ENCODE peak calls at places on chromosomes 12 and 14, in eight cellular contexts. One of them, this sample, is unnamed.

GRCh38 chr12:108980831-108981618 is 39.8 kb downstream of the SVOP start:
- DNase-seq in neuronal stem cell: no peak
- DNase-seq in GM12878: no peak
- DNase-seq in MM.1S: no peak
- DNase-seq in HepG2: no peak
- DNase-seq in GM23248: peak; percentile 50
- DNase-seq in neural progenitor cell: no peak
- DNase-seq in DND-41: no peak
- DNase-seq in this sample: no peak

GRCh38 chr12:101885912-101886561 is 8.7 kb downstream of the DRAM1 start:
- DNase-seq in neuronal stem cell: no peak
- DNase-seq in GM12878: no peak
- DNase-seq in MM.1S: no peak
- DNase-seq in HepG2: no peak
- DNase-seq in GM23248: no peak
- DNase-seq in neural progenitor cell: no peak
- DNase-seq in DND-41: no peak
- DNase-seq in this sample: no peak

GRCh38 chr14:79186523-79186922 is 1016.4 kb downstream of the NRXN3 start:
- DNase-seq in neuronal stem cell: no peak
- DNase-seq in GM12878: no peak
- DNase-seq in MM.1S: no peak
- DNase-seq in HepG2: no peak
- DNase-seq in GM23248: no peak
- DNase-seq in neural progenitor cell: no peak
- DNase-seq in DND-41: no peak
- DNase-seq in this sample: no peak

GRCh38 chr12:1815814-1816729 is 4.3 kb upstream of the LRTM2 start:
- DNase-seq in neuronal stem cell: no peak
- DNase-seq in GM12878: no peak
- DNase-seq in MM.1S: no peak
- DNase-seq in HepG2: peak; percentile 48
- DNase-seq in GM23248: peak; percentile 16
- DNase-seq in neural progenitor cell: no peak
- DNase-seq in DND-41: no peak
- DNase-seq in this sample: no peak

GRCh38 chr14:59918824-59919581 is 941 bp upstream of the LRRC9 start:
- DNase-seq in neuronal stem cell: peak; percentile 14
- DNase-seq in GM12878: no peak
- DNase-seq in MM.1S: no peak
- DNase-seq in HepG2: peak; percentile 32
- DNase-seq in GM23248: peak; percentile 60
- DNase-seq in neural progenitor cell: peak; percentile 48
- DNase-seq in DND-41: no peak
- DNase-seq in this sample: no peak

GRCh38 chr12:6724409-6724797 is 557 bp downstream of the COPS7A start:
- DNase-seq in neuronal stem cell: no peak
- DNase-seq in GM12878: no peak
- DNase-seq in MM.1S: peak; percentile 51
- DNase-seq in HepG2: peak; percentile 20
- DNase-seq in GM23248: peak; percentile 52
- DNase-seq in neural progenitor cell: no peak
- DNase-seq in DND-41: peak; percentile 48
- DNase-seq in this sample: no peak

GRCh38 chr14:93430889-93431670 is at the start of gene UNC79:
- DNase-seq in neuronal stem cell: peak; percentile 61
- DNase-seq in GM12878: no peak
- DNase-seq in MM.1S: no peak
- DNase-seq in HepG2: no peak
- DNase-seq in GM23248: peak; percentile 40
- DNase-seq in neural progenitor cell: peak; percentile 85
- DNase-seq in DND-41: peak; percentile 16
- DNase-seq in this sample: peak; percentile 85

GRCh38 chr14:53793790-53794560 is 162.7 kb downstream of the BMP4 start:
- DNase-seq in neuronal stem cell: no peak
- DNase-seq in GM12878: no peak
- DNase-seq in MM.1S: no peak
- DNase-seq in HepG2: peak; percentile 40
- DNase-seq in GM23248: no peak
- DNase-seq in neural progenitor cell: no peak
- DNase-seq in DND-41: no peak
- DNase-seq in this sample: no peak

GRCh38 chr12:49783917-49784676 is 42.7 kb downstream of the TMBIM6 start:
- DNase-seq in neuronal stem cell: no peak
- DNase-seq in GM12878: no peak
- DNase-seq in MM.1S: no peak
- DNase-seq in HepG2: no peak
- DNase-seq in GM23248: peak; percentile 79
- DNase-seq in neural progenitor cell: no peak
- DNase-seq in DND-41: no peak
- DNase-seq in this sample: no peak

GRCh38 chr14:72876710-72877063 is 17.2 kb downstream of the DPF3 start:
- DNase-seq in neuronal stem cell: no peak
- DNase-seq in GM12878: no peak
- DNase-seq in MM.1S: no peak
- DNase-seq in HepG2: no peak
- DNase-seq in GM23248: no peak
- DNase-seq in neural progenitor cell: peak; percentile 41
- DNase-seq in DND-41: no peak
- DNase-seq in this sample: peak; percentile 84

DNA sequence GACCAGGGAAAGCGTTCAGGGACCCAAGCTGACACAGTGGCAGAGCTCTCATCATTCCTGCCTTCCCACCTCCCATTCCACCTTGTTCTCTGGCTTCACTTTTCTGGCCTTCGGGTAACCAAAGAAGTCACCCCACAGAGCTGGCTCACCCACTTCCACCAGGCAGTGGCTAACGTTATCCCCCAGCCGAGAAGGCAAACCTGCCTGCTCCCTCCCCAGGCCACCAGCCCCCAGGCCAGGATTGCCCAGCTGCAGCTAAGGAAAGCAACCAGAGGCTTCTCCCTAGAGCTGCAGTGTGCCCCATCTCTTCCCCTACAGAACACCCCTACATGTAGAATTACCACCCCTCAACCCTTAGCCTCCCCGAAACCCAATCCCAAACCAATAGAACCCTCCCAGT is 22.2 kb downstream of the CCDC88C start:
- DNase-seq in neuronal stem cell: no peak
- DNase-seq in GM12878: no peak
- DNase-seq in MM.1S: no peak
- DNase-seq in HepG2: no peak
- DNase-seq in GM23248: no peak
- DNase-seq in neural progenitor cell: no peak
- DNase-seq in DND-41: no peak
- DNase-seq in this sample: peak; percentile 45
- H3K9ac ChIP-seq in neuronal stem cell: no peak overlapping the region
- H3K9ac ChIP-seq in GM12878: no peak overlapping the region
- H3K9ac ChIP-seq in MM.1S: peak overlapping the region; percentile 73
- H3K9ac ChIP-seq in HepG2: no peak overlapping the region
- H3K9ac ChIP-seq in GM23248: no peak overlapping the region
- H3K9ac ChIP-seq in neural progenitor cell: no peak overlapping the region
- H3K9ac ChIP-seq in DND-41: no peak overlapping the region
- H3K9ac ChIP-seq in this sample: no peak overlapping the region

DNA sequence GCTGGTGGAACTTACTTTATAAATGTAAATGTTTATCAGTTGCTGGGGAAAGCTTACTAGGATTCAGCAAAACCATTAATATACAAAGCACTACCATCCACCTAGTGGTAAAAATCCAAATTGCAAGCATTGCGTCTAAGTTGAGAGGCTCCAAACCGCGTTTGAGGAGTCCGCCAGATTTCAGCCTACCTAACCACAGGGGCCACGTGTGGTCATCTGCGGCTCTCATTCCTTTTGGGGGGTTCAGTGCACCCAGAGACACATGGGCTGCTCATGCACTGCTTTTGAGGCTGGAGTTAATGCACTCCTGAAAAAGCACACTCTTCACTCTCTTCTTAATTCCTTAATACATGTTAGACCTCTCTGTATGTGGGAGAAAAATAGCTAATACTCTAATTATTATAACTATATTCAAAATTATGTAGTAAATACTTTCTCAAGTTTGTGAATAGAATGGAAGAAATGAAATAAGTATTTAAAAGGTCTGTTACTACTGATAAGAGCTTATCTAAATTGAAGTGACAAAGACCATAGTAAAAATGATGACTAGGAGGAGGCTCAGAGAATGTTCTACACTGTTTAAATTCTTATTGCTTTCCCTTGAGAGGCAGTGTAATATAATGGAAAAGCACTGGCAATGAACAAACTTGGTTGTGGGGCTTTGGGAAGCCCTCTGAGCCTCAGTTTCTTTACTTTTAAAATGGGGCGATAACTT is 41.4 kb upstream of the MANSC4 start:
- DNase-seq in neuronal stem cell: peak; percentile 57
- DNase-seq in GM12878: peak; percentile 48
- DNase-seq in MM.1S: peak; percentile 86
- DNase-seq in HepG2: peak; percentile 67
- DNase-seq in GM23248: peak; percentile 79
- DNase-seq in neural progenitor cell: peak; percentile 83
- DNase-seq in DND-41: peak; percentile 24
- DNase-seq in this sample: peak; percentile 78
- H3K4me3 ChIP-seq in neuronal stem cell: no peak overlapping the region
- H3K4me3 ChIP-seq in GM12878: no peak overlapping the region
- H3K4me3 ChIP-seq in MM.1S: no peak overlapping the region
- H3K4me3 ChIP-seq in HepG2: no peak overlapping the region
- H3K4me3 ChIP-seq in GM23248: peak overlapping the region; percentile 38
- H3K4me3 ChIP-seq in neural progenitor cell: no peak overlapping the region
- H3K4me3 ChIP-seq in DND-41: no peak overlapping the region
- H3K4me3 ChIP-seq in this sample: no peak overlapping the region

GRCh38 chr14:105850853-105851581 is 324.6 kb downstream of the TMEM121 start:
- DNase-seq in neuronal stem cell: no peak
- DNase-seq in GM12878: no peak
- DNase-seq in MM.1S: no peak
- DNase-seq in HepG2: no peak
- DNase-seq in GM23248: no peak
- DNase-seq in neural progenitor cell: no peak
- DNase-seq in DND-41: peak; percentile 1
- DNase-seq in this sample: peak; percentile 19
- H3K9me3 ChIP-seq in neuronal stem cell: peaks cover 67% of the 10 kb centered on the region
- H3K9me3 ChIP-seq in GM12878: no peaks in the 10 kb centered on the region
- H3K9me3 ChIP-seq in MM.1S: no peaks in the 10 kb centered on the region
- H3K9me3 ChIP-seq in HepG2: no peaks in the 10 kb centered on the region
- H3K9me3 ChIP-seq in GM23248: no peaks in the 10 kb centered on the region
- H3K9me3 ChIP-seq in neural progenitor cell: peaks cover 2% of the 10 kb centered on the region
- H3K9me3 ChIP-seq in DND-41: no peaks in the 10 kb centered on the region
- H3K9me3 ChIP-seq in this sample: peaks cover 28% of the 10 kb centered on the region

GRCh38 chr12:57242691-57243454 is 8.1 kb downstream of the STAC3 start:
- DNase-seq in neuronal stem cell: peak; percentile 85
- DNase-seq in GM12878: no peak
- DNase-seq in MM.1S: peak; percentile 86
- DNase-seq in HepG2: peak; percentile 38
- DNase-seq in GM23248: peak; percentile 51
- DNase-seq in neural progenitor cell: peak; percentile 93
- DNase-seq in DND-41: peak; percentile 79
- DNase-seq in this sample: peak; percentile 99

GRCh38 chr12:57241556-57242310 is 9.3 kb downstream of the STAC3 start:
- DNase-seq in neuronal stem cell: no peak
- DNase-seq in GM12878: no peak
- DNase-seq in MM.1S: no peak
- DNase-seq in HepG2: no peak
- DNase-seq in GM23248: peak; percentile 44
- DNase-seq in neural progenitor cell: no peak
- DNase-seq in DND-41: no peak
- DNase-seq in this sample: peak; percentile 67

GRCh38 chr12:57244306-57244696 is 6.7 kb downstream of the STAC3 start:
- DNase-seq in neuronal stem cell: no peak
- DNase-seq in GM12878: no peak
- DNase-seq in MM.1S: no peak
- DNase-seq in HepG2: no peak
- DNase-seq in GM23248: no peak
- DNase-seq in neural progenitor cell: no peak
- DNase-seq in DND-41: no peak
- DNase-seq in this sample: peak; percentile 57

GRCh38 chr12:57242329-57242690 is 8.7 kb downstream of the STAC3 start:
- DNase-seq in neuronal stem cell: no peak
- DNase-seq in GM12878: no peak
- DNase-seq in MM.1S: no peak
- DNase-seq in HepG2: no peak
- DNase-seq in GM23248: peak; percentile 21
- DNase-seq in neural progenitor cell: no peak
- DNase-seq in DND-41: no peak
- DNase-seq in this sample: no peak

DNA sequence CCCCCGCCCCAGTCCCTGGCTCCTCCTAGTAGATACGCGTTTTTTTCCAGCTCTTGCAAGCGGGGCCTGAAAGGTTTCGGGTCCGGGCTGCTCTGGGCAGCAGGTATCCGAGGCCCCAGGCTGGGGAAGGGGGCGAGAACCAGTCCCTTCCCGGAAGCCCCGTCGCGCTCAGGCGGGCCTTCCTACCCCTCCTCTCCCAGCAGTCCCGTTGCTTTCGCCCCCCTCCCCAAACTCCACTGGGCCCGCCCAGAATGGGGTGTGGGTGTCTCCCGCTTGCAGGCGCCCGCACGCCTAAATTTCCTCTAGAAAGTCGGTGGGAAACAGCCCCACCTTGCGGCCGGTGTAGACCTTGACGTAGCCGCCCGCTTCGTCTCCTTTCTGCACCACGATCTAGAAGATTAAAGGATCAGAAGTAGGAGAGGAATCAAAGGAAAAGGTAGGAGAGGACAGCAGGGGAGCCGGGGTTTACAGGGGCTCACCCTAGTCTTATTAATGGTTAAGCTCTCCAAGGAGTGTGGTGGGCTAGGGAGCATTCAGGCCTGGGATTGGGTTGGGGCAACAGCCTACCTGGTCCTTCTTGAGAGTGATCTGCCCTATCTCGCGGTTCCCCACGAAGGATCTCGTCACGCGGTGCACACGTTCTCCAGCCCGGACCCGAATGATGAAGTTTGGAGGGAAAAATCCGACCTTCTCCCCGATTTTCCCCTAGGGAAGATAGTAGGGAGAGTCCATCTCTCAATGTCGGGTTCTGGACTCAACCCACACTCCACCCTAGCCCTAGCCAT is 7.3 kb downstream of the STAC3 start:
- DNase-seq in neuronal stem cell: no peak
- DNase-seq in GM12878: no peak
- DNase-seq in MM.1S: peak; percentile 82
- DNase-seq in HepG2: peak; percentile 54
- DNase-seq in GM23248: peak; percentile 84
- DNase-seq in neural progenitor cell: peak; percentile 95
- DNase-seq in DND-41: peak; percentile 90
- DNase-seq in this sample: peak; percentile 99
- H3K9ac ChIP-seq in neuronal stem cell: no peak overlapping the region
- H3K9ac ChIP-seq in GM12878: no peak overlapping the region
- H3K9ac ChIP-seq in MM.1S: peak overlapping the region; percentile 32
- H3K9ac ChIP-seq in HepG2: peak overlapping the region; percentile 21
- H3K9ac ChIP-seq in GM23248: no peak overlapping the region
- H3K9ac ChIP-seq in neural progenitor cell: no peak overlapping the region
- H3K9ac ChIP-seq in DND-41: peak overlapping the region; percentile 60
- H3K9ac ChIP-seq in this sample: no peak overlapping the region

GRCh38 chr12:45227668-45228067 is 11.8 kb downstream of the ANO6 start:
- DNase-seq in neuronal stem cell: no peak
- DNase-seq in GM12878: no peak
- DNase-seq in MM.1S: no peak
- DNase-seq in HepG2: no peak
- DNase-seq in GM23248: no peak
- DNase-seq in neural progenitor cell: no peak
- DNase-seq in DND-41: no peak
- DNase-seq in this sample: no peak
- H3K4me3 ChIP-seq in neuronal stem cell: no peak overlapping the region
- H3K4me3 ChIP-seq in GM12878: no peak overlapping the region
- H3K4me3 ChIP-seq in MM.1S: no peak overlapping the region
- H3K4me3 ChIP-seq in HepG2: no peak overlapping the region
- H3K4me3 ChIP-seq in GM23248: no peak overlapping the region
- H3K4me3 ChIP-seq in neural progenitor cell: no peak overlapping the region
- H3K4me3 ChIP-seq in DND-41: no peak overlapping the region
- H3K4me3 ChIP-seq in this sample: no peak overlapping the region

This sample was measured in endodermal cell.